ENCODE peak calls at places on chromosomes 3 and 15, in six cellular contexts. B is endothelial cell, G is cardiac fibroblast, F is NCI-H2081 treated with DMSO at 0.1 percent for 48 hours, K is GM12865, V is glutamatergic neuron. T is an unnamed sample.

GRCh38 chr15:38490231-38490630 is 36.3 kb downstream of the FAM98B start:
- DNase-seq in K (no peak), F (no peak), G (no peak), V (no peak), B (no peak), T (peak)

GRCh38 chr15:76335851-76336253 is 721 bp upstream of the ISL2 start:
- DNase-seq in B (no peak), F (no peak), V (peak), G (no peak), K (peak), T (no peak)

GRCh38 chr15:75179773-75180140 is 21.9 kb upstream of the C15orf39 start:
- DNase-seq in B (no peak), K (no peak), G (no peak), F (no peak), V (no peak), T (no peak)

GRCh38 chr3:65202395-65202794 is 514.6 kb upstream of the ADAMTS9 start:
- DNase-seq in V (no peak), G (no peak), F (no peak), K (no peak), B (no peak), T (no peak)

GRCh38 chr15:39426552-39427532 is 154.0 kb upstream of the THBS1 start:
- DNase-seq in F (no peak), G (peak), B (no peak), V (peak), K (peak), T (no peak)

GRCh38 chr3:143507735-143508580 is 340.3 kb downstream of the SLC9A9 start:
- DNase-seq in F (no peak), K (no peak), B (no peak), V (no peak), G (peak), T (peak)

GRCh38 chr3:149581681-149582349 is 76.0 kb downstream of the WWTR1 start:
- DNase-seq in F (no peak), K (peak), G (peak), V (peak), B (no peak), T (no peak)

GRCh38 chr15:65837301-65838283 is 31.7 kb upstream of the RAB11A start:
- DNase-seq in F (no peak), G (no peak), B (no peak), K (peak), V (no peak), T (no peak)

GRCh38 chr3:99232696-99233095 is 331.2 kb upstream of the DCBLD2 start:
- DNase-seq in F (no peak), V (no peak), K (no peak), B (no peak), G (no peak), T (no peak)

GRCh38 chr3:155416500-155417118 is 123.1 kb upstream of the STRIT1 start:
- DNase-seq in G (no peak), V (no peak), F (no peak), B (no peak), K (no peak), T (peak)

GRCh38 chr3:35651888-35652287 is 12.6 kb downstream of the ARPP21 start:
- DNase-seq in F (no peak), V (no peak), B (no peak), G (peak), K (no peak), T (peak)

GRCh38 chr3:191246628-191247027 is 47.6 kb downstream of the OSTN start:
- DNase-seq in V (no peak), G (peak), K (no peak), B (no peak), F (no peak), T (peak)

T was measured in HS-5.